ENCODE peak calls at places on chromosomes 13 and 19, in six cellular contexts. One of them, this sample, is unnamed.

GRCh38 chr19:1700733-1701663 is 48.6 kb upstream of the TCF3 start:
- DNase-seq in mammary epithelial cell: no peak
- DNase-seq in lung: no peak
- DNase-seq in A549: no peak
- DNase-seq in suprapubic skin: no peak
- DNase-seq in upper lobe of right lung: no peak
- DNase-seq in this sample: no peak

GRCh38 chr19:6402834-6403608 is 10.1 kb upstream of the GTF2F1 start:
- DNase-seq in suprapubic skin: no peak
- DNase-seq in upper lobe of right lung: no peak
- DNase-seq in lung: no peak
- DNase-seq in mammary epithelial cell: no peak
- DNase-seq in A549: no peak
- DNase-seq in this sample: no peak

GRCh38 chr13:95536629-95537241 is 15.8 kb upstream of the CLDN10 start:
- DNase-seq in lung: no peak
- DNase-seq in suprapubic skin: no peak
- DNase-seq in mammary epithelial cell: peak; percentile 12
- DNase-seq in A549: no peak
- DNase-seq in upper lobe of right lung: no peak
- DNase-seq in this sample: no peak

GRCh38 chr19:56071151-56071550 is 49.9 kb downstream of the ZNF787 start:
- DNase-seq in upper lobe of right lung: no peak
- DNase-seq in mammary epithelial cell: no peak
- DNase-seq in A549: no peak
- DNase-seq in suprapubic skin: no peak
- DNase-seq in lung: no peak
- DNase-seq in this sample: peak; percentile 34

GRCh38 chr13:46352810-46353209 is 34.2 kb downstream of the RUBCNL start:
- DNase-seq in mammary epithelial cell: no peak
- DNase-seq in A549: no peak
- DNase-seq in suprapubic skin: no peak
- DNase-seq in upper lobe of right lung: peak; percentile 67
- DNase-seq in lung: no peak
- DNase-seq in this sample: no peak

GRCh38 chr13:107450426-107450825 is 764.9 kb downstream of the LIG4 start:
- DNase-seq in A549: no peak
- DNase-seq in suprapubic skin: no peak
- DNase-seq in mammary epithelial cell: no peak
- DNase-seq in upper lobe of right lung: no peak
- DNase-seq in lung: no peak
- DNase-seq in this sample: no peak

GRCh38 chr13:42548731-42549554 is 25.0 kb upstream of the TNFSF11 start:
- DNase-seq in upper lobe of right lung: no peak
- DNase-seq in mammary epithelial cell: no peak
- DNase-seq in lung: no peak
- DNase-seq in suprapubic skin: no peak
- DNase-seq in A549: no peak
- DNase-seq in this sample: no peak

GRCh38 chr13:32022292-32022691 is 9.3 kb upstream of the FRY start:
- DNase-seq in lung: no peak
- DNase-seq in suprapubic skin: no peak
- DNase-seq in A549: no peak
- DNase-seq in mammary epithelial cell: no peak
- DNase-seq in upper lobe of right lung: no peak
- DNase-seq in this sample: no peak

GRCh38 chr19:57816652-57817051 is 1.9 kb upstream of the ZNF552 start:
- DNase-seq in suprapubic skin: no peak
- DNase-seq in A549: no peak
- DNase-seq in upper lobe of right lung: no peak
- DNase-seq in lung: no peak
- DNase-seq in mammary epithelial cell: no peak
- DNase-seq in this sample: no peak

GRCh38 chr19:46882034-46882433 is 21.2 kb downstream of the ARHGAP35 start:
- DNase-seq in upper lobe of right lung: no peak
- DNase-seq in lung: no peak
- DNase-seq in suprapubic skin: no peak
- DNase-seq in A549: no peak
- DNase-seq in mammary epithelial cell: no peak
- DNase-seq in this sample: no peak

GRCh38 chr13:57633141-57633949 is 1.8 kb downstream of the PCDH17 start:
- DNase-seq in lung: peak; percentile 41
- DNase-seq in mammary epithelial cell: no peak
- DNase-seq in suprapubic skin: no peak
- DNase-seq in upper lobe of right lung: peak; percentile 75
- DNase-seq in A549: no peak
- DNase-seq in this sample: peak; percentile 82

DNA sequence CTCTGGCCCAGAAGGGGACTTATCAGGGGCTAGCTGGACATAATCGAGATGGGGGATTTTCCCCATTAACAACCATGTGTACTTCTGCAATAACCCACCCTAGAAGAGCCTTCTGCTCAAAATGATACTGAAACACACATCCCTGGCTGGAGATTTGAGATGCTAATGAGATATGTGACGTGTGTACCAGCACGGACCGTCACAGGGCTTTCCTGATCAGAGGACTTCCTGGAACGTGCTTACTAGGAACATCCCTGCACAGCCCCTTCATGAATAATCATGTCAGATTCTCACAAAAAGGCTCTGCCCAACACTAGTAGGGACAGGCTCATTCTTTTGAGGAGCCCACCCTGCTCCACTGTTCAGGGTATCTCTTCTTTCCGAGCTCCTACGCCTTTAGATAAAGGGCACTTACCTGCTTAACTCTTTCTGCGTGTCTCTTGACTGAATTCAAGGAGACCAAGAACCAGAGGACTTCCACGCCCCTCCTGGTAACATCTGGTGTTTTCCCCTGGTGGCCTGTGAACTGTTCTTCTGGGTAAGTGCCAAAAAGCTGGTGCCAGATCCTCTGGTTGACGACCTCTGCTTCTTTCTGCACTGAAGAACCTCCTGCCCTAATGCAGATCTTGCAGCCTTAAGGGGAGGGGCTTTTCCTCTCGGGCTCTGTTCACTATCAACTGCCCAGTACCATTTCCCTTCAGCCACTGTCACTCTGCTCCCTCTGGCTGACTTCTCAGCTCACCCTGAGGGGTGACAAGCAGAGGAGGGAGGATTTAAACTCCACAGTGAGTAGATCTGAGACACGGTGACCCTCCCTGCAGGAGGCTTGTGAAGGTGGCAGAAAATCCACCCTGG is 6.3 kb upstream of the ERVV-1 start:
- DNase-seq in upper lobe of right lung: no peak
- DNase-seq in lung: no peak
- DNase-seq in A549: no peak
- DNase-seq in mammary epithelial cell: no peak
- DNase-seq in suprapubic skin: no peak
- DNase-seq in this sample: no peak
- TF ChIP-seq CTCF in upper lobe of right lung: no peak
- TF ChIP-seq CTCF in lung: no peak
- TF ChIP-seq CTCF in A549: no peak
- TF ChIP-seq CTCF in mammary epithelial cell: no peak
- TF ChIP-seq CTCF in suprapubic skin: no peak
- TF ChIP-seq CTCF in this sample: no peak

DNA sequence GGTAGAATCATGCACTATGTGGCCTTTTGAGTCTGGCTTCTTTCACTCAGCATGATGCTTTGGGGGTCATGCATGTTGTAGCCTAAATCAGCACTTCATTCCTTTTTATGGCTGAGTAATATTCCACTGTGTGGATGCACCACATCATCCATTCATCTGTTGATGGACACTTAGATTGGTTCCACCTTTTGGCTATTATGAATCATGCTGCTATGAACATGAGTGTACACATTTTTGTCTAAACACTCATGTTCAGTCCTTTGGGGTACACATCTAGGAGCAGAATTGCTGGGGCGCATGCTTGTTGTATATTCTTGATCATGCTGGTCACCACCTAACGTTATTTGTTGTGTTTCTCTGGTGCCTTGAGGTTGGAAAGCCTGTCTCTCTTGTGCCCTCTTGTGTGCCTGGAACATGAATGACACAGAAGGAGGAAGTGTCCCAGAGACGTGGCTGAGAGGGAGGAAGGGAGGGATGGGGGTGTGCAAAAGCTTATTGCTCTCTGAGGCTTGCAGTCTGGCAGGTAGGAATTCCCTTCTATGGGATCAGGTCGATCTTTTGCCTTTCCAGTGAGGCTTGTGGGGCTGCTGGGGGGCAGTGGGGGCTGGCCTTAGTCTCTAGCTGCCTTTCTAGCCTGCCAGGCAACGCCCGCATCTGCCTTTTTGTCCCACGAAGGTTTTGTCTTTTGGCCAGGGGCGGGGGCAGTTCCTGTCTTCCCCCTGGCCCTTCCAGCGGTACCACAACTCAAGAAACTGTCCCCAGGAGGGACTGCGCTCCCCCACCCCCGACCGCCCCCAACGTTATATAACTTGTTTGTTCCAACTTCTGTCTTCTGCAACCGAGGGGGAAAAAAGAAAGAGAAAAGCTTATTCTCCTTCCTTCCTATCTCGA is 7.6 kb downstream of the KLHL26 start:
- DNase-seq in A549: no peak
- DNase-seq in suprapubic skin: no peak
- DNase-seq in lung: no peak
- DNase-seq in mammary epithelial cell: peak; percentile 18
- DNase-seq in upper lobe of right lung: no peak
- DNase-seq in this sample: no peak
- TF ChIP-seq CTCF in A549: no peak
- TF ChIP-seq CTCF in suprapubic skin: no peak
- TF ChIP-seq CTCF in lung: no peak
- TF ChIP-seq CTCF in mammary epithelial cell: no peak
- TF ChIP-seq CTCF in upper lobe of right lung: peak; percentile 17
- TF ChIP-seq CTCF in this sample: peak; percentile 17

DNA sequence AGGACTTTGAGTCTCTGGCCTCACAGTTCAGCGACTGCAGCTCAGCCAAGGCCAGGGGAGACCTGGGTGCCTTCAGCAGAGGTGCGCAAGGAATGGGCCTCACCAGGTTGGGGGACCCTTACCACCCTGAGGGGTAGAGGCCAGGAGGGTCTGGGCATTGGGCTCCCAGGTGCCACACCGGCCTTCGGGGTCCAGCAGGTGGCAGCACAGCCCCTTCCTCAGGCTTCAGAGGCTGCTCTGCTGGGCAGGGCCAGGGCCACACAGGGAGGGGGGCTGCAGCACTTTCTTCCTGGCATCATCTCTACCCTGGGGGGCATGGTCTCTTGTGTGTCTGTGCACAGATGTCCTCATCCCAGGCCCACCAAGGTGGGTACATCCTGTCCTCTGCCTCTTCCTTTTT is 12.9 kb downstream of the PIN1 start:
- DNase-seq in A549: no peak
- DNase-seq in suprapubic skin: no peak
- DNase-seq in mammary epithelial cell: no peak
- DNase-seq in upper lobe of right lung: no peak
- DNase-seq in lung: no peak
- DNase-seq in this sample: no peak
- TF ChIP-seq CTCF in A549: peak; percentile 28
- TF ChIP-seq CTCF in suprapubic skin: peak; percentile 24
- TF ChIP-seq CTCF in mammary epithelial cell: peak; percentile 58
- TF ChIP-seq CTCF in upper lobe of right lung: peak; percentile 33
- TF ChIP-seq CTCF in lung: no peak
- TF ChIP-seq CTCF in this sample: peak; percentile 75

GRCh38 chr19:43775299-43775890 is 5.4 kb downstream of the KCNN4 start:
- DNase-seq in upper lobe of right lung: no peak
- DNase-seq in mammary epithelial cell: no peak
- DNase-seq in lung: no peak
- DNase-seq in suprapubic skin: no peak
- DNase-seq in A549: no peak
- DNase-seq in this sample: no peak

GRCh38 chr19:43778651-43779050 is 2.1 kb downstream of the KCNN4 start:
- DNase-seq in A549: no peak
- DNase-seq in lung: no peak
- DNase-seq in mammary epithelial cell: no peak
- DNase-seq in suprapubic skin: no peak
- DNase-seq in upper lobe of right lung: no peak
- DNase-seq in this sample: peak; percentile 14

GRCh38 chr19:43779147-43779819 is 1.5 kb downstream of the KCNN4 start:
- DNase-seq in A549: no peak
- DNase-seq in suprapubic skin: no peak
- DNase-seq in mammary epithelial cell: peak; percentile 51
- DNase-seq in lung: no peak
- DNase-seq in upper lobe of right lung: peak; percentile 74
- DNase-seq in this sample: peak; percentile 38

GRCh38 chr19:43776285-43776684 is 4.5 kb downstream of the KCNN4 start:
- DNase-seq in lung: no peak
- DNase-seq in suprapubic skin: no peak
- DNase-seq in A549: no peak
- DNase-seq in upper lobe of right lung: no peak
- DNase-seq in mammary epithelial cell: no peak
- DNase-seq in this sample: no peak

DNA sequence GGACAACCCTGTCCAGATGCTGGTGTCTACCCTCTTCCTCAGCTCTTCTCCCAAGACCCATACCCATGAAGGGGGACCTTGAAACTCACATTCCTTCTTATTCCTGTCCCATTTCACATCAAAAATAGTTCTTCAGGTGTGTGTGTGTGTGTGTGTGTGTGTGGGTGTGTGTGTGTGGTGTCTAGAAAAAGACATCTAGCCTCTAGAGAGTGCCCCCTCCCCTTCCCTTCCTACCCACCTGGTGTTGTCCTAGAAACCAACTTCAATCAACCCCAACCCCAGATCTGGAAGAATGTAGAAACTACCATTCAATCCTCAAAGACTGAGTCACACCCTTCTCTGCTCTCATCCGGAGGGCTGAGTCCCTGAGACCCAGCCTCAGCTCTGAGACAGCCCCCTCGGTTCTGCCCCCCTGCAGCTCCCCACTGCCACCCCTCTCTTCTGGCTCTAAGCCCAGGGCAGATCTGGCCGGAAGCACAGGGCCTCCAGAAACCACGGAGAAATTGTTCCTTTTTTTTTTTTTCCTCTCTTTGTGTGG is 3.5 kb downstream of the KCNN4 start:
- DNase-seq in lung: no peak
- DNase-seq in mammary epithelial cell: peak; percentile 35
- DNase-seq in A549: peak; percentile 57
- DNase-seq in upper lobe of right lung: no peak
- DNase-seq in suprapubic skin: no peak
- DNase-seq in this sample: no peak
- TF ChIP-seq CTCF in lung: no peak
- TF ChIP-seq CTCF in mammary epithelial cell: no peak
- TF ChIP-seq CTCF in A549: no peak
- TF ChIP-seq CTCF in upper lobe of right lung: no peak
- TF ChIP-seq CTCF in suprapubic skin: no peak
- TF ChIP-seq CTCF in this sample: no peak

DNA sequence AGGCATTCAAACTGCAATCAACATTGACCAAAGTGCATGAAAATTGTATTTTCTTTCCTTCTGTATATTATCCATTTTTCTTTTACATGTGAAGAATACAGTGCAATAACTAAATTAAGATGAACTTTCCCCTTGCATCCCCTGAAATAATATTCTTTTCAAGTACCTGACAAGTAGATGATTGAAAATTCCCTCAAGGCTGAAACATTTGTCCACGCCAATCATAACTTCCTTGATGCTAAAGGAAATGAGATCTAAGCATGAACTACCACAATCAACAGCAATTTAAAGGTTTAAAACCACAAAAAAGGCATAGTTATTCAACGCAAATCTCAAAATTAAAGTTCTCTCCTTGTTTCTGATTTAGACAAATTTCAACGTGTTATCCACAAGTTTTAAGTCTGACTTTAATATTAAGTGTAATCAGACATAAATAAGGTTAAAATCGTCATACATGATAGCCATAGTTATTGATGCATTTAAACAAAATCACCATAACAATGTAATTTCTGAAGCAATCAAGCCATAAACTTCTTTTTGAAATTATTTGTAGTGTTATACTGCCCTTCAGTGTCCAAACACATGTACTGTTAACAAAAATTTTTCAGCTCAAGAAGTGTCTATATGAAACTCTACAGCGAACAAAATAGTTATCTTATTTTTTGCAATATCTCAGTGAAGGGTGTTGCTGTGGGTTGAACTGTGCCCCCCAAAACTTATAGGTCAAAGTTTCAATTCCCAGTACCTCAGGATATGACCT is 169.5 kb downstream of the DCLK1 start:
- DNase-seq in mammary epithelial cell: no peak
- DNase-seq in lung: no peak
- DNase-seq in A549: no peak
- DNase-seq in upper lobe of right lung: no peak
- DNase-seq in suprapubic skin: no peak
- DNase-seq in this sample: no peak
- TF ChIP-seq CTCF in mammary epithelial cell: peak; percentile 29
- TF ChIP-seq CTCF in lung: no peak
- TF ChIP-seq CTCF in A549: peak; percentile 26
- TF ChIP-seq CTCF in upper lobe of right lung: peak; percentile 30
- TF ChIP-seq CTCF in suprapubic skin: no peak
- TF ChIP-seq CTCF in this sample: peak; percentile 85